ENCODE peak calls at places on chromosomes 16 and 17, in six cellular contexts. F is heart left ventricle, G is uterus, K is A549, D is sigmoid colon, E is transverse colon. I is an unnamed sample.
A peak's percentile ranks its signal among the peaks of the same experiment; 100 is the strongest.

GRCh38 chr17:12622726-12623125 is 43.0 kb upstream of the MYOCD start:
- DNase-seq in F (no peak), G (peak; percentile 58), K (no peak), D (no peak), E (no peak), I (no peak)

GRCh38 chr16:6682142-6682811 is 650.4 kb upstream of the RBFOX1 start:
- DNase-seq in F (no peak), G (no peak), K (peak; percentile 3), D (no peak), E (peak; percentile 26), I (peak; percentile 9)

GRCh38 chr17:66487121-66487520 is 184.7 kb downstream of the PRKCA start:
- DNase-seq in F (no peak), G (no peak), K (no peak), D (no peak), E (no peak), I (no peak)

GRCh38 chr16:57628008-57628781 is at the start of gene ADGRG1:
- DNase-seq in F (peak; percentile 73), G (peak; percentile 92), K (peak; percentile 95), D (peak; percentile 81), E (no peak), I (peak; percentile 56)

GRCh38 chr16:50680556-50680893 is 587 bp downstream of the SNX20 start:
- DNase-seq in F (no peak), G (no peak), K (no peak), D (no peak), E (no peak), I (no peak)

GRCh38 chr17:39277110-39277509 is 51.4 kb upstream of the STAC2 start:
- DNase-seq in F (no peak), G (no peak), K (no peak), D (no peak), E (no peak), I (no peak)

GRCh38 chr16:53666816-53667415 is 36.7 kb downstream of the RPGRIP1L start:
- DNase-seq in F (no peak), G (no peak), K (no peak), D (no peak), E (no peak), I (no peak)

GRCh38 chr17:56786989-56787482 is 46.7 kb downstream of the C17orf67 start:
- DNase-seq in F (no peak), G (peak; percentile 18), K (peak; percentile 27), D (no peak), E (peak; percentile 25), I (no peak)

GRCh38 chr17:83064732-83065659 is 14.4 kb upstream of the METRNL start:
- DNase-seq in F (peak; percentile 31), G (peak; percentile 28), K (no peak), D (peak; percentile 70), E (peak; percentile 76), I (no peak)

GRCh38 chr16:27628216-27628945 is 78.4 kb downstream of the KATNIP start:
- DNase-seq in F (no peak), G (no peak), K (no peak), D (no peak), E (peak; percentile 32), I (no peak)

GRCh38 chr16:81706327-81707295 is 72.5 kb upstream of the PLCG2 start:
- DNase-seq in F (no peak), G (no peak), K (no peak), D (no peak), E (no peak), I (no peak)
- TF ChIP-seq POLR2A in F (no peak), G (no peak), K (no peak), D (no peak), E (no peak), I (no peak)

DNA sequence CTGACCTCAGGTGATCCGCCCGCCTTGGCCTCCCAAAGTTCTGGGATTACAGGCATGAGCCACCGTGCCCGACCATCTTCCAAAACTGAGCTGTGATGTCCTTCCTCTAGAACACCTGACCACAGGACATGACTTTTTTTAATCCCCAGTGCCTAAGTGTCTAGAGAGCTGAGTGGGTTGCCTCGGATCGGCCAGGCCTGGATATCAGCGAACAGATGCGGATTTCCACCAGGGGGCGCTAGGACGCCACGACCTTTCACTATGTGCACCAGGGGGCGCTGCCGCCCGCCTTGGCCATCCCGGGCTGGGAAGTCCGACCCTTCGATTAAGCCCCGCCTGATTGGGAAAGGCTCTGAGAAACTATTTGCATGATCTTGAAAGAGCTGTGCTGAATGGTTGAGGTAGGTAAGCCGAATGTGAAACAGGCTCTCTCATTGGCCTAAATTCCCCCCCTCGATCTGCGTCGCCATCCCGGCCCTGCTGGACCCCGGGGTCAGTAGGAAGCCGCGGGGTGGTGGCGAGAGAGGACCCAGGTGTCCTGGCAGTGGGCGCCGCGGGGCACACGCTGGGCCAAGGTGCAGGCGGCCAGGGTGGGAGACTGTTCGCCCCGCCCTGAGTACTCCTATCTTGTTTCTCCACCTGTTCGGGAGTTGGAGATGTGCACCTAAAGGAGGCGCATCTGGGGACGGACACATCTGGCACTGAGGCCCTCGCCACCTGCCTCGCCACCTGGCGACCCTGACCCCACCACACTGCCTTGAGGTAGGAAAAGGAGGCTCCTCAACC is at the start of gene ACBD4:
- DNase-seq in F (peak; percentile 95), G (peak; percentile 97), K (peak; percentile 100), D (peak; percentile 98), E (peak; percentile 96), I (peak; percentile 93)
- TF ChIP-seq CTCF in F (peak; percentile 100), G (peak; percentile 100), K (peak; percentile 100), D (peak; percentile 99), E (peak; percentile 100), I (peak; percentile 100)

DNA sequence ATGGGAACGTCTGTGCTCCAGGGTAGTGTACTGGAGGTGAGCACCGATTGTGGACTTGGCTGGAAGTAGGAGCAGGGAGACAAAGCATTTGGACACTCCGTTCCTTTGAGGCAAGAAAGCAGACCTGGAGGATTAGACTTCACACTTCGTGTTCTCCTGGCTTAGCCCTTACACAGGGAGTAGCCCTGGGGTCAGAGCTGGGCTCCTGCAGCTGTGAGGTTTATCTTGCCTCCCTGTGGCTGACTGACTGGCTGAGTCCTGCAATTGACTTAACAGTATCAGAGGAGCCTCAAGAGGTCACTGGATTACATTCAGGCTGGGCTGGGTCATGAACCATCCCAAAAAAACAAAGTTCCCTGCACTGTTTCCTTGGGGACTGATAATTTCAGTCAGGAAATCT is 37.1 kb downstream of the MPRIP start:
- DNase-seq in F (no peak), G (no peak), K (no peak), D (peak; percentile 38), E (no peak), I (no peak)
- H3K4me1 ChIP-seq in F (peaks cover 80% of the 10 kb centered on the region), G (peaks cover 31% of the 10 kb centered on the region), K (peaks cover 75% of the 10 kb centered on the region), D (peaks cover 62% of the 10 kb centered on the region), E (peaks cover 46% of the 10 kb centered on the region), I (peaks cover 51% of the 10 kb centered on the region)

GRCh38 chr17:50603340-50603739 is 31.3 kb upstream of the ABCC3 start:
- DNase-seq in F (no peak), G (no peak), K (peak; percentile 68), D (no peak), E (no peak), I (no peak)

GRCh38 chr17:50601789-50602375 is 32.8 kb upstream of the ABCC3 start:
- DNase-seq in F (no peak), G (no peak), K (no peak), D (no peak), E (no peak), I (no peak)

GRCh38 chr17:50604470-50604869 is 30.2 kb upstream of the ABCC3 start:
- DNase-seq in F (peak; percentile 77), G (peak; percentile 65), K (no peak), D (peak; percentile 86), E (peak; percentile 19), I (no peak)

GRCh38 chr17:50605434-50605833 is 29.2 kb upstream of the ABCC3 start:
- DNase-seq in F (no peak), G (no peak), K (no peak), D (no peak), E (no peak), I (no peak)

DNA sequence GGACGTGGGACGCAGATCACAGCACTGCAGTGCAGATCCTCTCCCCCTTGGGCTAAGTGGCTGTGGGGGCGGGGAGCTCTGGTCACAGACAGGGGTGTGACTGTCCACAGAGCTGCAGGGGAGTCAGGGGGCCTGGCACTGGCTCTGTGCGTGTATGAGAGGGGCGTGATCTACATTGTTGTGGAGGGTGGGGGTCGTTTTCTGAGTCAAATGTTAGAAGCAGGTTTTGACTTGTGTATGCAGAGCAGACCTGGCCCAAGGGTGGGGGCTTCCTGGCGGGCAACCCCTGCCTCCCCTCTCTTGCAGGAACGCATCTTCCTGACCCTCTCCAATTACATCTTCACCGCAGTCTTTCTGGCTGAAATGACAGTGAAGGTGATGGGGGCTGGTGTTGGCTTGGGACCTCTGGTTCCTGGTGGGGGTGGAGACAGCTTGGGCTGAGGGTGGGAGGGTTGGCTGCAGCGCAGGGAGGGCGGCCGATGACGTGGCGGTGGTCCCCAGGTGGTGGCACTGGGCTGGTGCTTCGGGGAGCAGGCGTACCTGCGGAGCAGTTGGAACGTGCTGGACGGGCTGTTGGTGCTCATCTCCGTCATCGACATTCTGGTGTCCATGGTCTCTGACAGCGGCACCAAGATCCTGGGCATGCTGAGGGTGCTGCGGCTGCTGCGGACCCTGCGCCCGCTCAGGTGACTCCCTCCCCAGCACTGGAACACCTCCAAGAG is 32.0 kb upstream of the ABCC3 start:
- DNase-seq in F (no peak), G (no peak), K (no peak), D (no peak), E (no peak), I (no peak)
- TF ChIP-seq POLR2A in F (no peak), G (no peak), K (no peak), D (no peak), E (no peak), I (no peak)

DNA sequence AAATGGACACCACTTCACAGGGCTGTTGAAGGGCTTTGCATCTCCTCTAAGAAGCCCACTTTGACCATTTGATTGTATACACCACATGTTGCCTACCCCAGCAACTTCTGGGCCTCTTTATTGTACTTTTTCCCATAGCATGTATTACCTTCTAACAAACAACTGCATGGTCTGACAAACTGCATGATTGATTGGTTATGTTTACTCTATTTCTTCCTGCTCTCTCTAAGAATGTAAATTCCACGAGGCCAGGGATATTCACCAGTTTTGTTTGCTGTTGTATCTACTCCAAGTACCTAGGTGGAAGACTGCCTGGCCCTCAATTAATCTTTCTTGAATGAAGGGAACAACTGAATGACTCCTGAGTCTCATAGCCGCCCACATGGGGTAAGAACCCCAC is 22.2 kb upstream of the BBS2 start:
- DNase-seq in F (no peak), G (no peak), K (no peak), D (no peak), E (no peak), I (no peak)
- TF ChIP-seq CTCF in F (no peak), G (no peak), K (no peak), D (no peak), E (no peak), I (no peak)

DNA sequence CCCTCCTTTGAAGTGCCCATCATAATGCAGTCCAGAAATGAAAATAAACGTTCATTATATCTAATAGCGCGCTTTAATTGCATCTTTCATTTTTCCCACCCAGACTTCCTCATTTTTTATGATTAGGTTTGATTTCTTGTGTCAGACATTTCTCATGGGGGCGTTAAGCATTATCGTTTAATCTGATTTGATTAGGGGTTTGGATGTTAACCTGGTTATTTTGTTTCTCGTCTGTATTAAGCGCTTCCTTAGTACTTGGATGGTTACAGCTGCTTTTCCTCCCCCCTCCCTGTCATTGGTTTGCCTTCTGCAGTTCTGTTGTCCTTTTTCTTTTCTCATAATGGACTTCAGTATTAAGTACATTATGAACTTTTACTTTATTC is 540 bp downstream of the MFSD11 start:
- DNase-seq in F (no peak), G (no peak), K (no peak), D (peak; percentile 33), E (no peak), I (no peak)
- H3K4me1 ChIP-seq in F (peaks cover 62% of the 10 kb centered on the region), G (peaks cover 14% of the 10 kb centered on the region), K (peaks cover 25% of the 10 kb centered on the region), D (peaks cover 60% of the 10 kb centered on the region), E (peaks cover 33% of the 10 kb centered on the region), I (peaks cover 46% of the 10 kb centered on the region)

GRCh38 chr17:64129765-64130558 is at the start of gene ERN1:
- DNase-seq in F (peak; percentile 95), G (peak; percentile 94), K (peak; percentile 95), D (peak; percentile 97), E (peak; percentile 95), I (peak; percentile 85)
- TF ChIP-seq POLR2A in F (peak; percentile 90), G (peak; percentile 92), K (peak; percentile 98), D (peak; percentile 34), E (peak; percentile 91), I (peak; percentile 69)

I was measured in tibial nerve.